ENCODE peak calls at places on chromosomes 4 and X, in six cellular contexts. Y is Karpas-422, V is small intestine, E is MG63, A is GM23248, D is HepG2. T is an unnamed sample.

GRCh38 chr4:110442309-110442708 is 33.6 kb upstream of the ENPEP start:
- DNase-seq in E (no peak), D (no peak), A (peak), Y (no peak), V (peak), T (no peak)

GRCh38 chrX:45758319-45758718 is 557.6 kb upstream of the DIPK2B start:
- DNase-seq in A (peak), V (peak), D (no peak), Y (no peak), E (peak), T (no peak)

GRCh38 chr4:22695917-22696316 is 3.2 kb downstream of the GBA3 start:
- DNase-seq in V (peak), D (no peak), Y (no peak), A (no peak), E (no peak), T (no peak)

GRCh38 chrX:8849462-8849861 is 48.3 kb upstream of the FAM9A start:
- DNase-seq in Y (no peak), D (peak), A (no peak), V (peak), E (no peak), T (no peak)

GRCh38 chr4:128275351-128275750 is 12.3 kb downstream of the PGRMC2 start:
- DNase-seq in A (peak), Y (no peak), V (no peak), E (no peak), D (no peak), T (no peak)

GRCh38 chrX:4825550-4825949 is 1112.1 kb upstream of the PRKX start:
- DNase-seq in D (no peak), E (no peak), V (no peak), A (no peak), Y (no peak), T (no peak)

GRCh38 chr4:94446386-94446785 is 5.4 kb upstream of the PDLIM5 start:
- DNase-seq in E (peak), V (no peak), D (no peak), Y (no peak), A (peak), T (no peak)

GRCh38 chrX:15988661-15989603 is 134.3 kb upstream of the AP1S2 start:
- DNase-seq in A (peak), Y (peak), V (no peak), E (peak), D (no peak), T (no peak)

GRCh38 chr4:173924561-173924960 is 358.9 kb downstream of the FBXO8 start:
- DNase-seq in A (no peak), E (no peak), V (no peak), D (no peak), Y (no peak), T (no peak)

GRCh38 chr4:100633269-100633668 is 115.4 kb upstream of the EMCN start:
- DNase-seq in E (no peak), V (no peak), A (no peak), Y (no peak), D (no peak), T (no peak)

GRCh38 chrX:7378406-7378805 is 230.5 kb upstream of the PUDP start:
- DNase-seq in E (no peak), Y (no peak), V (no peak), A (no peak), D (no peak), T (no peak)

GRCh38 chr4:27154706-27155105 is 294.1 kb downstream of the STIM2 start:
- DNase-seq in Y (no peak), V (peak), D (no peak), A (peak), E (no peak), T (no peak)

GRCh38 chrX:66150188-66150587 is 13.9 kb upstream of the HEPH start:
- DNase-seq in E (no peak), A (peak), D (no peak), V (peak), Y (no peak), T (no peak)

GRCh38 chr4:16757080-16757521 is 141.3 kb downstream of the LDB2 start:
- DNase-seq in Y (no peak), V (no peak), A (peak), E (no peak), D (no peak), T (no peak)

GRCh38 chr4:68267433-68267944 is 22.0 kb upstream of the TMPRSS11B start:
- DNase-seq in D (peak), E (no peak), Y (no peak), V (peak), A (peak), T (no peak)

DNA sequence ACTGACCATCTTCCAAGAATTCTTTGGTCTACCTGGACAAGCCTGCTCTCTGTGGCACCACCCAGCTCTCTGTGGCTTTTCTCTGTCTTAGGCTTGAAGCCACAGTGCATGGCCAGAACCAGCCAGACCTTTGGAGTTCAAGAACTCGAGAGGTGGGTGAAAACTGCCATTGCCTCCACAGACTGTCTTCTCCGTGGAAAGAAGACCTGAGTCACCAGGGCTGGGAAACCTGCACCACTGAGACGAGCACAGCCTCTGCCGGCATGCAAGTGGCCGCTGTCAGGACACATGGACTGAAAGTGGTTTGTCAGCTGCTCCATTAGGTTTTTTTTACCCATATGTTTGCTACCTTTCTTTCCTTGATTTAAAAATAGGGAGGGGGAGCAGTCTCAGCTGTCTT is 74.5 kb downstream of the MGST2 start:
- DNase-seq in E (peak), V (no peak), D (no peak), Y (no peak), A (no peak), T (peak)
- H3K4me3 ChIP-seq in E (no peak), V (no peak), D (no peak), Y (no peak), A (no peak), T (peak)

GRCh38 chr4:8859550-8860095 is 12.0 kb downstream of the HMX1 start:
- DNase-seq in Y (no peak), V (no peak), E (no peak), D (no peak), A (no peak), T (no peak)

GRCh38 chr4:8861576-8862279 is 9.9 kb downstream of the HMX1 start:
- DNase-seq in E (no peak), Y (no peak), V (no peak), A (no peak), D (no peak), T (no peak)

GRCh38 chr4:8860096-8860891 is 11.3 kb downstream of the HMX1 start:
- DNase-seq in D (no peak), Y (no peak), E (no peak), V (no peak), A (no peak), T (no peak)

GRCh38 chr4:8862334-8862733 is 9.3 kb downstream of the HMX1 start:
- DNase-seq in V (no peak), E (no peak), Y (no peak), D (no peak), A (no peak), T (no peak)

GRCh38 chr4:8860892-8861575 is 10.6 kb downstream of the HMX1 start:
- DNase-seq in E (no peak), Y (no peak), D (no peak), A (no peak), V (no peak), T (no peak)
- H3K4me3 ChIP-seq in E (no peak), Y (no peak), D (no peak), A (no peak), V (peak), T (peak)

DNA sequence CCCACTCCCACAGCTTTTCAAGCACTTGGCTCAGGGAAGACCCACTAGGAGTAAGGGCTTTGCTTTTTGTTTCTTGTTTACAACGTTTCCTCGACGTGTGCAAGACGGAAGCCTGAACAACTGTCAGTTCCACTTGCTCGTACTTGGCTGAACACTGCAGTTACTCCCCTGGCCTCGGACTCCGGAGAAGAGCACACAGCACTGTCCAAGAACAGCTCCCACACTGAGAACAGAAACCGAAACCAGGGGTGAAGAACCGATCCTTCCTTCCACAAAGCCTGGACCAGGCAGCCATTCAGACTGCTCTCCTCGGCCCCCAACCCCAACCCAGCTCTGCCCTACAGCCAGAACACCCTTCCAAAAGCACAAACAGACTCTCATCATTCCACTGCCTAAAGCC is 25.5 kb downstream of the IRF2 start:
- DNase-seq in Y (no peak), V (peak), D (no peak), E (peak), A (peak), T (no peak)
- H3K4me3 ChIP-seq in Y (no peak), V (peak), D (peak), E (peak), A (peak), T (no peak)

DNA sequence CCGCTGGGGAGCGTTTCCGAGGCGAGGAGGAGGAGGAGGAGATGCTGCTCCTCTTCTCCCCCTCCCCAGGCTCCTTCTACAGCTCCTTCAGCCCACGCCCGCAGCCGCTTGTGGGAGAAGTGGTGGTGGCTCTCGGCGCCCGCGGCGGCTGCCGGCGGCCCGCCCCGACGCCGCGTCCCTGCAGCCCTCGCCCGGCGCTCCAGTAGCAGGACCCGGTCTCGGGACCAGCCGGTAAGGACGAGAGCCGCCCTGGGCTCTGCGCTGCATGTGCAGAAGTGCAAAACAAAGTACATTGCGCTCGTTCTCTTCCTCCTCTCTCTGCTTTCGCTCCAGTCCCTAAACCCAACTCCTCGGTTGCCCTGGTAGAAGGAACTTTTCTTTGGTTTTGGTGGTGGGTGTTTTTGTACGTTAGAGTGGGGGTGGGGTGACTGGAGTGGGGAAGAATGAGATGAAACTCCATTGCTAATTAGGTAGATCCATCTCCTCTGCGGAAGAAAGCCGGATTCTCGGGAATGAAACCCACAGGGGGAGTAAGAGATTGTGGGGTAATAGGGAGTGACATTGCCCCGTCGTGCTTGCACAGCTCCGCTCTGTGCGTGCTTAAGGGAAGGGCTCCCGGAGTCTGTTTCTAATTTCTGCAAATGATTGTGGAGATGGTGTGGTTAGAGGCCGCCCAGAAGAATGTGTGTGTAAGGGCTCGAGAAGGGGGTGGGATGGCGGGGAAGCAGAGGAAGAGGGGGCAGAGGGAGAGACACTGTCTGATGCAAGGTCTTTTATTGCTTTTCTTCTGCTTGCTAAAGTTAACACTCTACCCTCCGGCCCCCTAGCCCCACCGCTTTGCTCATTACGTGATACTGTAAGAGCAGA is 677 bp downstream of the PTPN13 start:
- DNase-seq in Y (no peak), A (peak), E (peak), V (peak), D (no peak), T (no peak)
- H3K4me3 ChIP-seq in Y (no peak), A (peak), E (peak), V (peak), D (peak), T (peak)

DNA sequence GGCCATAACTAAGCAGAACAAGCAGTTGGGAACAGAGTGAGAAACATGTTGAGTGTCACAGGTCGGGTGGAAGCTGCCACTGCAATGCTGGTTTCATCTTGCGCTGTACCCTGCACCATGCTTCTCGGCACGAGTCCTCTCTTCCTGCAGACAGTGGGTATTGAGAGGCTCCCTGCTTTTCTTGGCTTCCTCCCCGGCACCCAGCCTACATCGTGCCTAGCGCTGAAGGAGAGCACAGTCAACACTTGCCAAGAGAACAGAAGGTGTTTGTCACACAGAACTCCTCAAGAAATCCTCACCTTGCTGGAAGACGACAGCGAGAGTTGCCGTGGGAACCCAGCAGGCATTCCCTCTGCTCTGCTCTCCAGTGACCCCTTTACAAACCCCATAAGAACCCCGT is 53.6 kb downstream of the EVC2 start:
- DNase-seq in A (no peak), Y (no peak), V (no peak), E (no peak), D (no peak), T (no peak)
- H3K4me3 ChIP-seq in A (no peak), Y (no peak), V (no peak), E (no peak), D (no peak), T (no peak)

GRCh38 chrX:22698151-22698550 is 301.6 kb upstream of the DDX53 start:
- DNase-seq in Y (no peak), V (no peak), D (no peak), E (no peak), A (no peak), T (no peak)

GRCh38 chrX:22699591-22700091 is 300.1 kb upstream of the DDX53 start:
- DNase-seq in V (no peak), E (peak), D (no peak), A (peak), Y (no peak), T (no peak)
- H3K4me3 ChIP-seq in V (no peak), E (no peak), D (no peak), A (peak), Y (no peak), T (no peak)

DNA sequence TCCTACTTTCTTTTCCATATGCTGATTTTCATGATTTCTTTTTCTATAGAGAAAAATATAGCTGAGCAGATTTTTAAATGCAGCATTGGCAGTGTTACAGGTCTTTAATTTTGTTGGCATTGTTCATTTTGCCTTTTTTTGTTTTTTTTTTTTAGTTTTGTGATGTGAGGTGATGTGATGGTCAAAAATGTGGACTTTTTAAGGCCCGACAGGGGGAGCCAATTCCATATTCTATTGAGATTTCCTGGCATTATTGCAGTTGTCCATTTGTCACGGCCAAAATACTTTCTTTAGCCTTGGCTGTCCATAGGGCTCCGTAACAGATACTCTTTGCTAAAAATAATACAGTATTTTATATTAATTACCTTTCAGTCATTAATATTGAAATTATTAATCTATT is 47.8 kb downstream of the SLIT2 start:
- DNase-seq in E (no peak), V (no peak), D (peak), A (peak), Y (peak), T (no peak)
- H3K4me3 ChIP-seq in E (no peak), V (no peak), D (no peak), A (no peak), Y (no peak), T (no peak)

GRCh38 chrX:47513697-47514085 is 30.7 kb upstream of the ZNF41 start:
- DNase-seq in A (no peak), Y (no peak), E (no peak), D (no peak), V (peak), T (no peak)
- H3K4me3 ChIP-seq in A (peak), Y (no peak), E (no peak), D (no peak), V (peak), T (peak)

T was measured in LNCaP clone FGC.